ENCODE peak calls at places on chromosomes 12 and 14, in four cellular contexts. F, M, N and V are unnamed samples.

GRCh38 chr14:81427348-81428058 is 27.4 kb upstream of the STON2 start:
- DNase-seq in F (no peak), M (no peak), N (no peak), V (no peak)

GRCh38 chr12:14264316-14264715 is 101.2 kb upstream of the ATF7IP start:
- DNase-seq in F (no peak), M (no peak), N (no peak), V (no peak)

GRCh38 chr12:107605293-107605692 is 80.3 kb upstream of the PWP1 start:
- DNase-seq in F (no peak), M (no peak), N (no peak), V (no peak)

GRCh38 chr12:11814362-11814761 is 164.9 kb downstream of the ETV6 start:
- DNase-seq in F (no peak), M (no peak), N (no peak), V (no peak)

GRCh38 chr12:57461326-57461903 is 1.8 kb downstream of the GLI1 start:
- DNase-seq in F (no peak), M (peak), N (peak), V (no peak)

GRCh38 chr12:13002301-13003097 is 2.4 kb upstream of the HEBP1 start:
- DNase-seq in F (no peak), M (no peak), N (no peak), V (no peak)

GRCh38 chr12:47742253-47742825 is 16.3 kb downstream of the RAPGEF3 start:
- DNase-seq in F (peak), M (peak), N (peak), V (no peak)

GRCh38 chr12:108801736-108802665 is 55.4 kb downstream of the SSH1 start:
- DNase-seq in F (no peak), M (peak), N (no peak), V (no peak)

GRCh38 chr14:72617391-72618011 is 276.4 kb downstream of the DPF3 start:
- DNase-seq in F (no peak), M (no peak), N (no peak), V (no peak)

GRCh38 chr12:100359822-100360221 is 2.9 kb downstream of the SLC17A8 start:
- DNase-seq in F (no peak), M (no peak), N (no peak), V (no peak)

GRCh38 chr12:19689801-19690472 is 250.6 kb downstream of the AEBP2 start:
- DNase-seq in F (no peak), M (no peak), N (no peak), V (no peak)

GRCh38 chr14:60654303-60654925 is 5.1 kb upstream of the SIX1 start:
- DNase-seq in F (no peak), M (no peak), N (no peak), V (no peak)

GRCh38 chr14:104019029-104019428 is 66.5 kb upstream of the ASPG start:
- DNase-seq in F (no peak), M (no peak), N (no peak), V (no peak)

GRCh38 chr14:100914597-100915021 is 11.1 kb upstream of the RTL1 start:
- DNase-seq in F (no peak), M (no peak), N (no peak), V (no peak)